ENCODE peak calls at places on chromosomes 2 and 18, in eight cellular contexts. P, D, H, B, Y, M, I and X are unnamed samples.

GRCh38 chr2:234290671-234291070 is 206.2 kb downstream of the ARL4C start:
- DNase-seq in P (peak), D (no peak), H (peak), B (no peak), Y (no peak), M (peak), I (peak), X (no peak)

GRCh38 chr2:170106441-170106840 is 71.5 kb upstream of the MYO3B start:
- DNase-seq in P (no peak), D (no peak), H (no peak), B (no peak), Y (no peak), M (no peak), I (no peak), X (no peak)

GRCh38 chr18:56995579-56996194 is 151.2 kb upstream of the BOD1L2 start:
- DNase-seq in P (no peak), D (no peak), H (no peak), B (no peak), Y (no peak), M (no peak), I (no peak), X (no peak)

GRCh38 chr2:211085056-211085680 is 528.8 kb downstream of the CPS1 start:
- DNase-seq in P (no peak), D (peak), H (peak), B (no peak), Y (no peak), M (no peak), I (peak), X (no peak)

GRCh38 chr2:20496069-20496468 is 49.2 kb downstream of the RHOB start:
- DNase-seq in P (peak), D (no peak), H (peak), B (no peak), Y (peak), M (no peak), I (no peak), X (peak)

GRCh38 chr2:201643216-201643651 is at the start of gene TMEM237:
- DNase-seq in P (no peak), D (no peak), H (peak), B (peak), Y (peak), M (peak), I (peak), X (peak)

GRCh38 chr18:2657043-2657512 is 1.6 kb downstream of the SMCHD1 start:
- DNase-seq in P (no peak), D (no peak), H (no peak), B (no peak), Y (no peak), M (no peak), I (peak), X (no peak)

GRCh38 chr18:63708650-63709049 is 5.9 kb downstream of the SERPINB11 start:
- DNase-seq in P (no peak), D (no peak), H (no peak), B (no peak), Y (no peak), M (no peak), I (no peak), X (peak)

GRCh38 chr2:47015206-47015605 is 99.6 kb upstream of the MCFD2 start:
- DNase-seq in P (no peak), D (no peak), H (no peak), B (no peak), Y (no peak), M (no peak), I (peak), X (no peak)

GRCh38 chr2:200177971-200178911 is 128.3 kb upstream of the SPATS2L start:
- DNase-seq in P (no peak), D (no peak), H (no peak), B (peak), Y (no peak), M (no peak), I (no peak), X (no peak)

GRCh38 chr2:216596986-216597509 is 36.2 kb upstream of the IGFBP2 start:
- DNase-seq in P (no peak), D (no peak), H (no peak), B (no peak), Y (no peak), M (no peak), I (peak), X (no peak)

GRCh38 chr2:238108423-238109201 is 8.5 kb downstream of the ESPNL start:
- DNase-seq in P (peak), D (no peak), H (no peak), B (peak), Y (no peak), M (peak), I (peak), X (no peak)

GRCh38 chr18:57881818-57882413 is 78.8 kb upstream of the ATP8B1 start:
- DNase-seq in P (peak), D (peak), H (peak), B (peak), Y (peak), M (peak), I (peak), X (peak)

GRCh38 chr18:61764381-61764780 is 128.4 kb downstream of the RNF152 start:
- DNase-seq in P (no peak), D (no peak), H (no peak), B (no peak), Y (no peak), M (no peak), I (peak), X (no peak)

GRCh38 chr2:228180126-228181097 is 1.1 kb downstream of the SPHKAP start:
- DNase-seq in P (no peak), D (no peak), H (no peak), B (peak), Y (no peak), M (no peak), I (no peak), X (no peak)

DNA sequence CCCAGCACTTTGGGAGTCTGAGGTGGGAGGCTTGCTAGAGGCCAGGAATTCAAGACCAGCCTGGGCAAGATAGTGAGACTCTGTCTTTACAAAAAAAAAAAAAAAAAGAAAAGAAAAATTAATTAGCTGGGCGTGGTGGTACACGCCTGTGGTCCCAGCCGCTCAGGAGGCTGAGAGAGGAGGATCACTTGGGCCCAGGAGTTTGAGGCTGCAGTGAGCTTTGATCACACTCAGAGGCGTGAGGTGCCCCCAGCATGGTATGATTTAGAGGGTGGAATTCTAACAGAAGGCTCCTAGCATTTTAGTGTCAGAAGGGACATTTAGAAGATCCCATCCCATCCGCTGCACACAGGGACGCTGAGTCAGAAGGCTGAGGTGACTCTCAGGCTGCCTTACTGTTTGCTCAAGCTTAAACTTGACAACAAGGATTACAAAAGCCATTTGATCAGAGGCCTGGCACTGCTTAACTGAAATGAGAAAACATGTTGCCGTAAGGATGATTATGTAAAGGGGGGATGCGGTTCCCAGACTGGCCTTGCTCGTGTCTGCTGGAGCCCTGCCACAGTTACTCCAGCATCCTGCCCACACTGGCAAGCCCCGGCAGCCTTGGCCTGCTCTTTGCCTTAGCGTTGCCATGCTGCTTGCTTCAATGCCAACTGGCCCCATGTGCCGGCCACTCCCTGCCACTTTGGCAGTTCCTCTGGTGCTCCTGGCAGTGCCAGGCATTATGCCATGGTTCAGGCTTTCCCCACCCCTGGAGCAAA is 45.6 kb upstream of the SLC1A4 start:
- DNase-seq in P (peak), D (no peak), H (peak), B (peak), Y (peak), M (no peak), I (peak), X (no peak)
- TF ChIP-seq POLR2A in P (no peak), D (no peak), H (peak), B (no peak), Y (no peak), M (no peak), I (no peak), X (no peak)

GRCh38 chr2:25878361-25879132 is at the start of gene ASXL2:
- DNase-seq in P (peak), D (peak), H (peak), B (peak), Y (peak), M (peak), I (peak), X (peak)

GRCh38 chr2:25881759-25882158 is 3.5 kb upstream of the ASXL2 start:
- DNase-seq in P (no peak), D (no peak), H (no peak), B (no peak), Y (no peak), M (no peak), I (no peak), X (no peak)

GRCh38 chr2:25872134-25872533 is 6.2 kb downstream of the ASXL2 start:
- DNase-seq in P (no peak), D (no peak), H (no peak), B (no peak), Y (no peak), M (no peak), I (no peak), X (no peak)

GRCh38 chr2:25879133-25879730 is 945 bp upstream of the ASXL2 start:
- DNase-seq in P (no peak), D (no peak), H (no peak), B (no peak), Y (no peak), M (no peak), I (no peak), X (no peak)

GRCh38 chr2:25877431-25878360 is 591 bp downstream of the ASXL2 start:
- DNase-seq in P (peak), D (peak), H (peak), B (peak), Y (peak), M (peak), I (peak), X (peak)
- TF ChIP-seq POLR2A in P (no peak), D (peak), H (peak), B (no peak), Y (no peak), M (no peak), I (no peak), X (peak)

GRCh38 chr2:85597241-85597640 is 1.7 kb downstream of the RNF181 start:
- DNase-seq in P (no peak), D (no peak), H (no peak), B (no peak), Y (no peak), M (no peak), I (no peak), X (no peak)

GRCh38 chr2:85593023-85593422 is 2.5 kb upstream of the RNF181 start:
- DNase-seq in P (no peak), D (no peak), H (no peak), B (no peak), Y (no peak), M (no peak), I (no peak), X (no peak)

GRCh38 chr2:85594715-85595377 is 699 bp upstream of the RNF181 start:
- DNase-seq in P (no peak), D (no peak), H (no peak), B (no peak), Y (no peak), M (no peak), I (no peak), X (no peak)

GRCh38 chr2:85596486-85597143 is 1.1 kb downstream of the RNF181 start:
- DNase-seq in P (no peak), D (no peak), H (no peak), B (no peak), Y (no peak), M (no peak), I (no peak), X (no peak)

DNA sequence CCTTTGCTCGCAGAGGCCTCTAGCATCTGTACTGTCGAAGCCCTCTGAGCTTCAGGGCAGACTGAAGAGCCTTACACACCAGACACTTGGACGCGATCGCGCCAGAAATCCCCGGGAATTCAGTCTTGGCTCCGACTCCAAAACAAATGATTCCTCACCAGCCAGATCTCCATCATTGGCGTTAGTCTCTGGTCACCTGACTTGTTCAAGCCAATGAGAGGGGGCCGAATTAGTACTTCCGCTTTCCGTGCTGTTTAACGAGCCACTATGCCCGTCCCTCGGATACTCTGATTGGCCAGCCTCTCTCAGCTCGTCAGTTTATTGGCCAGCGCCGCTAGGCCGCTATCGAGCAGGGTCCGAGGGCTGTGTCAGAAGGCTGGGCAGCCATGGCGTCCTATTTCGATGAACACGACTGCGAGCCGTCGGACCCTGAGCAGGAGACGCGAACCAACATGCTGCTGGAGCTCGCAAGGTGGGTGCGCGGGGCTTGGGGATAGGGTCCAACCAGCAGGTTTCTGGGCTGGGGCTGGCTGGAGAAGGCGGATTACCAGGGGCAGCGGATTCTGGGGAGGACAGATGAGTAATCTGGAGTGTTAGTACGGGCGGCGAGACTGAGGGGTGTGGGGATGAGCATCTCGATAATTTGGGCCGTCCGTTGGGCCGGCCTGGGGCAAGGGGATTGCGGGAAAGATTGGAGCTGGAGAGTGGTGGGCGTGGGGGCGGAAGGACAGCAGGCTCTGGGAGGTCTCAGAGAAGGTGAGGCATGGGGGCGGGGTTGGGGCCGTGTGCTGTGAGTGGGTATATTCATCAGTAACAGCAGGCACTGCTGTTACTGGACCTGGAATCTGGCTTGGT is at the start of gene RNF181:
- DNase-seq in P (peak), D (peak), H (peak), B (peak), Y (peak), M (peak), I (peak), X (peak)
- TF ChIP-seq POLR2A in P (peak), D (peak), H (peak), B (peak), Y (peak), M (peak), I (peak), X (peak)

GRCh38 chr2:30147715-30148611 is 1.2 kb downstream of the YPEL5 start:
- DNase-seq in P (peak), D (peak), H (peak), B (peak), Y (peak), M (peak), I (peak), X (peak)
- TF ChIP-seq POLR2A in P (peak), D (peak), H (peak), B (peak), Y (no peak), M (peak), I (no peak), X (no peak)

GRCh38 chr2:149597050-149598013 is 9.8 kb upstream of the MMADHC start:
- DNase-seq in P (peak), D (peak), H (peak), B (peak), Y (peak), M (peak), I (peak), X (peak)
- TF ChIP-seq POLR2A in P (no peak), D (no peak), H (no peak), B (no peak), Y (no peak), M (no peak), I (no peak), X (no peak)

DNA sequence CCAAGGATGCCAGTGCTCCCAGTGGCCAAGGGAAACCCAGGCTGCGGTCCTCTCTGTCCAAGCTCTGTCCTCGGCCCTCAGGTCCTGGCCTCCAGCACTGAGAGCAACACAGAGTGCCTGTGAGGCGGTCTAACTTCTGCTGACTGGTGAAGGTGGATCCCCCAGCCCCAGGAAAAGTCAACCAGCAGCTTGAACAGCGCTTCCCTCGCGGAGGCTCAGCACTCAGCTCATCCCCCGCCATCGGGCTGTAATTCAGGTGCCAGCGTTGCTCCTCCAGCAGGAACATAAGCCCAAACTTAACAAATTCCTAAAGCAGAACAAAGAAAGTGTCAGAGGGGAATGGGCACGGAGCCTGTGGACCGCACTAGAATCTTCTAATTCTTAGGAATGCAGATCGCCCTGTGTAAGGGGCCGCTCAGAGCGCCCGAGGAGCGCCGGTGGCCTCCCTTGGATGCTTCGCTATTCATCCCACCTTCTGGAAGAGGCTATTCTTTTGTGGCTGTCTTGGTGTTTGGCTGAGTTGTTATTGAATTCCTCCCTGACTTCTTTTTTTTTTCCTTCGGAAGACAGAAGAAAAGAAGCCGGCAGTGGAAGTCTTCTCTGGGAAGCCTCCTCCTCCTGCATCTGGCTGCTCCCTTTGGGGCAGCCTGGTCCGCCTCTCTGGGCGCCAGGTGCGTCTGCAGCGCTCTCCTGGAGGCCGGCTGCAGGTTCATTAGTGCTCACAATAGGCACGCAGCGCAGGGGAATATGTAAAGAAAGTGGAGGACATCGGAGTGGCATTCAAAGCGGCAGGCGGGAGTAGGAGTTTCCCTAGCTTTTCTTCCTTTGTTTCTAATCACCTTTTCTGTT is 905.6 kb downstream of the TSN start:
- DNase-seq in P (no peak), D (no peak), H (no peak), B (peak), Y (no peak), M (no peak), I (no peak), X (no peak)
- TF ChIP-seq POLR2A in P (no peak), D (no peak), H (no peak), B (no peak), Y (no peak), M (no peak), I (no peak), X (no peak)

GRCh38 chr2:10989782-10990181 is 78.0 kb downstream of the KCNF1 start:
- DNase-seq in P (no peak), D (no peak), H (no peak), B (no peak), Y (no peak), M (no peak), I (no peak), X (no peak)

GRCh38 chr2:10990561-10991111 is 78.9 kb downstream of the KCNF1 start:
- DNase-seq in P (peak), D (no peak), H (no peak), B (no peak), Y (no peak), M (no peak), I (no peak), X (no peak)

GRCh38 chr2:10993001-10993481 is 81.3 kb downstream of the KCNF1 start:
- DNase-seq in P (peak), D (no peak), H (no peak), B (no peak), Y (no peak), M (peak), I (no peak), X (no peak)

GRCh38 chr2:10989151-10989550 is 77.4 kb downstream of the KCNF1 start:
- DNase-seq in P (no peak), D (no peak), H (no peak), B (no peak), Y (no peak), M (no peak), I (no peak), X (no peak)

DNA sequence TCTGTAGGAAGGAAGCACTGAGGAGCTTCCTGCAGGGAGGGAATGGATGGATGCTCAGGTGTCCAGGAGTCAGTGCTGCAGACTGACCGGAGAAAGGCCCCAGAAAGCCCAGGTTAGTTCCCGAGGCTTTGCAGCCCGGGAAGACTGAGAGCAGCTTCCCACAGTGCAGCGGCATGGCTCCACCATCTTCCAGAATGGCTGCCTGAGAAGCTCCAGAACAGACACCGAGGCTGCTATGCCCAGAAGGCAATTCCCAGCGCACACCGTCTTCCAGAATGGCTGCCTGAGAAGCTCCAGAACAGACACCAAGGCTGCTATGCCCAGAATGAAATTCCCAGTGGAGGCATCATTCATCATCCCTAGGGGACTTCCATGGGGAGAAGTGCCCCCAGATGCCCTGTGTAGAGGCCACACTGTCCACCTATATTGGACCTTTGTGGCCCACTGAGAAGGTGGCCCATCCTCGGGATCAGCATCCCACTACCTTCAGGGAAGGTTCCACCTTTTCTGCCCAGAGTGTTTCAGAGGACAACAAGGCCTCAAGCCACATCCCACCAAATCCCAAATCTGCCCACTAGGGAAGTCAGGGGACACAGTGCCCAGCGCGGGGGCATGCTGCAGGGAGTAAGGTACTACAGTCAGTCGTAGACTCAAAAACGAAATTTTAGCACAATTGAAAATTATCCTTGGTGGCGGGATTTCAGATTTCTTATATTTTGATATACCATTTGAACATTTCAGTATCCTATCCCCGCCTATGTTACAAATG is 80.5 kb downstream of the KCNF1 start:
- DNase-seq in P (peak), D (no peak), H (no peak), B (no peak), Y (no peak), M (no peak), I (no peak), X (no peak)
- TF ChIP-seq POLR2A in P (no peak), D (no peak), H (no peak), B (no peak), Y (no peak), M (no peak), I (no peak), X (no peak)

DNA sequence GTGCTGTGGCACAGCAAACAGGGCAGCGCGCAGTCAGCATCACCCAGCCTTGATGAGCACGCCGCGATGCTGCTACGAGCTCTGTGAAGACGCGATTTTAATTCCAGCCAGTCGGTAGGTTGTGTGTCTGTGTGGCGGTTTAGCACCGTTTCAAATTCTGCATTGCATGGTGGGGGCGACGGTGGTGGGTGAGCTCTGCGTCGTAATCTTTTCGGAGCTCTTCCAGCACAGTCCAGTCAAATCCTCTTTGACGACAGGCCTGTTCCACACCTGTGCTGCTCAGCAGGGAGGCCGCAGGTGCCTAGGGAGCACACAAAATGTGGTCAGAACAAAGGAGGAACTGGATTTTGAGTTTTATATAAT is 8.6 kb downstream of the ALLC start:
- DNase-seq in P (no peak), D (no peak), H (no peak), B (no peak), Y (no peak), M (no peak), I (no peak), X (no peak)
- TF ChIP-seq POLR2A in P (no peak), D (no peak), H (no peak), B (no peak), Y (no peak), M (no peak), I (no peak), X (no peak)